ENCODE peak calls at places on chromosomes 7 and 10, in six cellular contexts. One of them, this sample, is unnamed. For H3K27me3 and H3K4me1, the result is how much of the 10 kb centered on the place peaks cover.

GRCh38 chr7:21851445-21852043 is 94.2 kb downstream of the CDCA7L start:
- DNase-seq in CD4-positive, CD25-positive, alpha-beta regulatory T cell: peak
- DNase-seq in tibial nerve: no peak
- DNase-seq in neural progenitor cell: no peak
- DNase-seq in upper lobe of right lung: no peak
- DNase-seq in testis: no peak
- DNase-seq in this sample: no peak

GRCh38 chr7:18849130-18849529 is 268.3 kb downstream of the TWIST1 start:
- DNase-seq in CD4-positive, CD25-positive, alpha-beta regulatory T cell: no peak
- DNase-seq in tibial nerve: no peak
- DNase-seq in neural progenitor cell: no peak
- DNase-seq in upper lobe of right lung: no peak
- DNase-seq in testis: no peak
- DNase-seq in this sample: no peak

GRCh38 chr7:129952164-129952652 is 552 bp downstream of the UBE2H start:
- DNase-seq in CD4-positive, CD25-positive, alpha-beta regulatory T cell: peak
- DNase-seq in tibial nerve: no peak
- DNase-seq in neural progenitor cell: peak
- DNase-seq in upper lobe of right lung: peak
- DNase-seq in testis: peak
- DNase-seq in this sample: no peak

GRCh38 chr7:140475747-140476333 is 3.5 kb downstream of the MKRN1 start:
- DNase-seq in CD4-positive, CD25-positive, alpha-beta regulatory T cell: peak
- DNase-seq in tibial nerve: peak
- DNase-seq in neural progenitor cell: peak
- DNase-seq in upper lobe of right lung: no peak
- DNase-seq in testis: peak
- DNase-seq in this sample: no peak

GRCh38 chr7:106205621-106206222 is 79.1 kb downstream of the NAMPT start:
- DNase-seq in CD4-positive, CD25-positive, alpha-beta regulatory T cell: no peak
- DNase-seq in tibial nerve: no peak
- DNase-seq in neural progenitor cell: no peak
- DNase-seq in upper lobe of right lung: no peak
- DNase-seq in testis: no peak
- DNase-seq in this sample: no peak

GRCh38 chr10:7666253-7667023 is at the start of gene ITIH5:
- DNase-seq in CD4-positive, CD25-positive, alpha-beta regulatory T cell: no peak
- DNase-seq in tibial nerve: no peak
- DNase-seq in neural progenitor cell: peak
- DNase-seq in upper lobe of right lung: no peak
- DNase-seq in testis: no peak
- DNase-seq in this sample: no peak

GRCh38 chr10:32971536-32972091 is 13.6 kb upstream of the ITGB1 start:
- DNase-seq in CD4-positive, CD25-positive, alpha-beta regulatory T cell: peak
- DNase-seq in tibial nerve: no peak
- DNase-seq in neural progenitor cell: no peak
- DNase-seq in upper lobe of right lung: no peak
- DNase-seq in testis: no peak
- DNase-seq in this sample: no peak

GRCh38 chr10:633279-634245 is 55.9 kb downstream of the DIP2C start:
- DNase-seq in CD4-positive, CD25-positive, alpha-beta regulatory T cell: no peak
- DNase-seq in tibial nerve: no peak
- DNase-seq in neural progenitor cell: no peak
- DNase-seq in upper lobe of right lung: peak
- DNase-seq in testis: peak
- DNase-seq in this sample: no peak

GRCh38 chr7:82469207-82469606 is 25.6 kb upstream of the CACNA2D1 start:
- DNase-seq in CD4-positive, CD25-positive, alpha-beta regulatory T cell: no peak
- DNase-seq in tibial nerve: no peak
- DNase-seq in neural progenitor cell: no peak
- DNase-seq in upper lobe of right lung: no peak
- DNase-seq in testis: no peak
- DNase-seq in this sample: no peak

GRCh38 chr10:97154162-97154561 is 31.6 kb downstream of the SLIT1 start:
- DNase-seq in CD4-positive, CD25-positive, alpha-beta regulatory T cell: no peak
- DNase-seq in tibial nerve: no peak
- DNase-seq in neural progenitor cell: no peak
- DNase-seq in upper lobe of right lung: no peak
- DNase-seq in testis: no peak
- DNase-seq in this sample: no peak

GRCh38 chr10:131033166-131034085 is 278.1 kb downstream of the TCERG1L start:
- DNase-seq in CD4-positive, CD25-positive, alpha-beta regulatory T cell: no peak
- DNase-seq in tibial nerve: no peak
- DNase-seq in neural progenitor cell: no peak
- DNase-seq in upper lobe of right lung: no peak
- DNase-seq in testis: no peak
- DNase-seq in this sample: no peak

GRCh38 chr7:102413071-102413470 is 16.9 kb downstream of the PRKRIP1 start:
- DNase-seq in CD4-positive, CD25-positive, alpha-beta regulatory T cell: no peak
- DNase-seq in tibial nerve: no peak
- DNase-seq in neural progenitor cell: no peak
- DNase-seq in upper lobe of right lung: no peak
- DNase-seq in testis: no peak
- DNase-seq in this sample: no peak

GRCh38 chr7:26198781-26199169 is 1.8 kb downstream of the HNRNPA2B1 start:
- DNase-seq in CD4-positive, CD25-positive, alpha-beta regulatory T cell: no peak
- DNase-seq in tibial nerve: no peak
- DNase-seq in neural progenitor cell: no peak
- DNase-seq in upper lobe of right lung: no peak
- DNase-seq in testis: no peak
- DNase-seq in this sample: no peak

GRCh38 chr10:2921956-2922680 is 145.2 kb upstream of the PFKP start:
- DNase-seq in CD4-positive, CD25-positive, alpha-beta regulatory T cell: no peak
- DNase-seq in tibial nerve: no peak
- DNase-seq in neural progenitor cell: no peak
- DNase-seq in upper lobe of right lung: no peak
- DNase-seq in testis: no peak
- DNase-seq in this sample: no peak

GRCh38 chr7:78607099-78607498 is 808.5 kb downstream of the PHTF2 start:
- DNase-seq in CD4-positive, CD25-positive, alpha-beta regulatory T cell: no peak
- DNase-seq in tibial nerve: no peak
- DNase-seq in neural progenitor cell: peak
- DNase-seq in upper lobe of right lung: no peak
- DNase-seq in testis: no peak
- DNase-seq in this sample: no peak

GRCh38 chr10:124389613-124390361 is 28.9 kb downstream of the OAT start:
- DNase-seq in CD4-positive, CD25-positive, alpha-beta regulatory T cell: no peak
- DNase-seq in tibial nerve: no peak
- DNase-seq in neural progenitor cell: no peak
- DNase-seq in upper lobe of right lung: peak
- DNase-seq in testis: no peak
- DNase-seq in this sample: no peak

GRCh38 chr10:1138529-1138928 is 82.3 kb downstream of the WDR37 start:
- DNase-seq in CD4-positive, CD25-positive, alpha-beta regulatory T cell: no peak
- DNase-seq in tibial nerve: no peak
- DNase-seq in neural progenitor cell: no peak
- DNase-seq in upper lobe of right lung: no peak
- DNase-seq in testis: no peak
- DNase-seq in this sample: no peak

GRCh38 chr10:35961501-35961900 is 319.4 kb upstream of the FZD8 start:
- DNase-seq in CD4-positive, CD25-positive, alpha-beta regulatory T cell: no peak
- DNase-seq in tibial nerve: no peak
- DNase-seq in neural progenitor cell: no peak
- DNase-seq in upper lobe of right lung: no peak
- DNase-seq in testis: no peak
- DNase-seq in this sample: no peak

GRCh38 chr7:127598318-127598717 is 4.8 kb downstream of the FSCN3 start:
- DNase-seq in CD4-positive, CD25-positive, alpha-beta regulatory T cell: peak
- DNase-seq in tibial nerve: no peak
- DNase-seq in neural progenitor cell: peak
- DNase-seq in upper lobe of right lung: no peak
- DNase-seq in testis: no peak
- DNase-seq in this sample: no peak

GRCh38 chr7:70143089-70144044 is 545.1 kb downstream of the AUTS2 start:
- DNase-seq in CD4-positive, CD25-positive, alpha-beta regulatory T cell: no peak
- DNase-seq in tibial nerve: no peak
- DNase-seq in neural progenitor cell: no peak
- DNase-seq in upper lobe of right lung: no peak
- DNase-seq in testis: no peak
- DNase-seq in this sample: no peak

GRCh38 chr7:131090866-131091692 is 236.6 kb upstream of the MKLN1 start:
- DNase-seq in CD4-positive, CD25-positive, alpha-beta regulatory T cell: no peak
- DNase-seq in tibial nerve: no peak
- DNase-seq in neural progenitor cell: no peak
- DNase-seq in upper lobe of right lung: no peak
- DNase-seq in testis: no peak
- DNase-seq in this sample: no peak

GRCh38 chr7:146478975-146479492 is 362.4 kb downstream of the CNTNAP2 start:
- DNase-seq in CD4-positive, CD25-positive, alpha-beta regulatory T cell: no peak
- DNase-seq in tibial nerve: no peak
- DNase-seq in neural progenitor cell: no peak
- DNase-seq in upper lobe of right lung: no peak
- DNase-seq in testis: no peak
- DNase-seq in this sample: no peak

GRCh38 chr7:3300221-3300650 is 816 bp upstream of the SDK1 start:
- DNase-seq in CD4-positive, CD25-positive, alpha-beta regulatory T cell: no peak
- DNase-seq in tibial nerve: no peak
- DNase-seq in neural progenitor cell: peak
- DNase-seq in upper lobe of right lung: no peak
- DNase-seq in testis: no peak
- DNase-seq in this sample: no peak

GRCh38 chr7:132919776-132920175 is 162.1 kb downstream of the CHCHD3 start:
- DNase-seq in CD4-positive, CD25-positive, alpha-beta regulatory T cell: no peak
- DNase-seq in tibial nerve: no peak
- DNase-seq in neural progenitor cell: no peak
- DNase-seq in upper lobe of right lung: no peak
- DNase-seq in testis: no peak
- DNase-seq in this sample: no peak

GRCh38 chr7:135799881-135800280 is 51.3 kb upstream of the FAM180A start:
- DNase-seq in CD4-positive, CD25-positive, alpha-beta regulatory T cell: no peak
- DNase-seq in tibial nerve: no peak
- DNase-seq in neural progenitor cell: no peak
- DNase-seq in upper lobe of right lung: no peak
- DNase-seq in testis: no peak
- DNase-seq in this sample: no peak

GRCh38 chr7:4265056-4265455 is 417.0 kb upstream of the FOXK1 start:
- DNase-seq in CD4-positive, CD25-positive, alpha-beta regulatory T cell: no peak
- DNase-seq in tibial nerve: no peak
- DNase-seq in neural progenitor cell: no peak
- DNase-seq in upper lobe of right lung: no peak
- DNase-seq in testis: no peak
- DNase-seq in this sample: no peak

GRCh38 chr10:103540722-103541121 is 47.2 kb downstream of the NEURL1 start:
- DNase-seq in CD4-positive, CD25-positive, alpha-beta regulatory T cell: no peak
- DNase-seq in tibial nerve: no peak
- DNase-seq in neural progenitor cell: no peak
- DNase-seq in upper lobe of right lung: peak
- DNase-seq in testis: peak
- DNase-seq in this sample: no peak

DNA sequence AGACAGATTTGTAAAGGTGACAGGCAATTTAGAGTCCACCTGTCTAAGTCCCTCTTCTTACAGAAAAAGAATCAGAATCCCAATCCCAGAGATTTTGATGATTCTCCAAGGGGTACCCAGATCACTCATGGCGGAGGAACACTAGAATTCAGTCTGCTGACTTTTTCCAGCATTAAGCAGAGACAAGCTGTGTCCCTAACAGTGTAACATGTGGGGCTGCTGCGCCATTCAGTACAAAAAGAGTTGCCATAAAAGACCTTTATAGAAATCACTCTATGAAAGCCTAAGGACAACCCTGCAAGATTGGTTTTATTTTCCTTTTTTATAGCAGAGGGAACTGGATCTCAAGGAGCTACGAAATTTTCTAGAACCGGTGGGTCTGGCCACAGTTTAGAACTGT is 576 bp downstream of the GIMAP7 start:
- DNase-seq in CD4-positive, CD25-positive, alpha-beta regulatory T cell: no peak
- DNase-seq in tibial nerve: no peak
- DNase-seq in neural progenitor cell: no peak
- DNase-seq in upper lobe of right lung: no peak
- DNase-seq in testis: no peak
- DNase-seq in this sample: no peak
- H3K4me3 ChIP-seq in CD4-positive, CD25-positive, alpha-beta regulatory T cell: peak
- H3K4me3 ChIP-seq in tibial nerve: peak
- H3K4me3 ChIP-seq in neural progenitor cell: no peak
- H3K4me3 ChIP-seq in upper lobe of right lung: peak
- H3K4me3 ChIP-seq in testis: peak
- H3K4me3 ChIP-seq in this sample: peak

GRCh38 chr7:153942036-153942435 is 110.2 kb upstream of the DPP6 start:
- DNase-seq in CD4-positive, CD25-positive, alpha-beta regulatory T cell: no peak
- DNase-seq in tibial nerve: no peak
- DNase-seq in neural progenitor cell: no peak
- DNase-seq in upper lobe of right lung: no peak
- DNase-seq in testis: peak
- DNase-seq in this sample: no peak
- H3K27me3 ChIP-seq in CD4-positive, CD25-positive, alpha-beta regulatory T cell: under half
- H3K27me3 ChIP-seq in tibial nerve: under half
- H3K27me3 ChIP-seq in neural progenitor cell: under half
- H3K27me3 ChIP-seq in upper lobe of right lung: under half
- H3K27me3 ChIP-seq in testis: under half
- H3K27me3 ChIP-seq in this sample: under half

GRCh38 chr10:79238606-79239005 is 108.7 kb upstream of the PPIF start:
- DNase-seq in CD4-positive, CD25-positive, alpha-beta regulatory T cell: no peak
- DNase-seq in tibial nerve: no peak
- DNase-seq in neural progenitor cell: no peak
- DNase-seq in upper lobe of right lung: no peak
- DNase-seq in testis: no peak
- DNase-seq in this sample: no peak

GRCh38 chr10:79239930-79240713 is 107.1 kb upstream of the PPIF start:
- DNase-seq in CD4-positive, CD25-positive, alpha-beta regulatory T cell: no peak
- DNase-seq in tibial nerve: no peak
- DNase-seq in neural progenitor cell: peak
- DNase-seq in upper lobe of right lung: no peak
- DNase-seq in testis: no peak
- DNase-seq in this sample: no peak

GRCh38 chr10:79237801-79238520 is 109.3 kb upstream of the PPIF start:
- DNase-seq in CD4-positive, CD25-positive, alpha-beta regulatory T cell: no peak
- DNase-seq in tibial nerve: no peak
- DNase-seq in neural progenitor cell: no peak
- DNase-seq in upper lobe of right lung: no peak
- DNase-seq in testis: no peak
- DNase-seq in this sample: no peak

GRCh38 chr10:79241629-79241989 is 105.7 kb upstream of the PPIF start:
- DNase-seq in CD4-positive, CD25-positive, alpha-beta regulatory T cell: no peak
- DNase-seq in tibial nerve: no peak
- DNase-seq in neural progenitor cell: no peak
- DNase-seq in upper lobe of right lung: no peak
- DNase-seq in testis: no peak
- DNase-seq in this sample: no peak

DNA sequence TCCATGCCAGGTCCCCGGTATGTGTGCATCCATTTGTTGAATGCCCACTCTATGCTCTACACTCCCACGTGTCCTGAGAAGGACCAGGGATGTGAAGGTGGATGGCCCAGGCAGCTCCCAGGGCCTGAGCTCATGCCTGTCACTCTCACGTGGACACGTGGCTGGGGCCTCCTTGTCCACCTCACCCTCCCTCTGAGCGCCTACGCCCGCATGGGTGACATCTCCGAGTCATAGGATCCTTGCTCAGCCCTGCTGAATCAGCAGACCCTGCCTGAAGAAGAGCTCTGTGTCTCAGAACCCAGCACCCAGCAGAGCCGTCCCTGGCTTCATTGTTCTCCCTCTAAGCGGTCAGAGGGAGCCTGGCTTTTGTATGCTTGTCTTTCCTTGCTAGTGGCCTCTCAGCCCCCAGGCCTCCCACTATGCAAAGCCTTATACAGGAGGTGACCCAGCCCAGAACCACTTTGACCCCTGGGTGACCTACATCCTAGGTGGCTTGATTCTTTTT is 107.9 kb upstream of the PPIF start:
- DNase-seq in CD4-positive, CD25-positive, alpha-beta regulatory T cell: no peak
- DNase-seq in tibial nerve: peak
- DNase-seq in neural progenitor cell: peak
- DNase-seq in upper lobe of right lung: peak
- DNase-seq in testis: peak
- DNase-seq in this sample: no peak
- H3K4me1 ChIP-seq in CD4-positive, CD25-positive, alpha-beta regulatory T cell: under half
- H3K4me1 ChIP-seq in tibial nerve: half or more
- H3K4me1 ChIP-seq in neural progenitor cell: half or more
- H3K4me1 ChIP-seq in upper lobe of right lung: half or more
- H3K4me1 ChIP-seq in testis: under half
- H3K4me1 ChIP-seq in this sample: under half

GRCh38 chr10:60964257-60965235 is 20.6 kb upstream of the RHOBTB1 start:
- DNase-seq in CD4-positive, CD25-positive, alpha-beta regulatory T cell: peak
- DNase-seq in tibial nerve: peak
- DNase-seq in neural progenitor cell: peak
- DNase-seq in upper lobe of right lung: no peak
- DNase-seq in testis: peak
- DNase-seq in this sample: peak
- H3K4me3 ChIP-seq in CD4-positive, CD25-positive, alpha-beta regulatory T cell: no peak
- H3K4me3 ChIP-seq in tibial nerve: no peak
- H3K4me3 ChIP-seq in neural progenitor cell: no peak
- H3K4me3 ChIP-seq in upper lobe of right lung: no peak
- H3K4me3 ChIP-seq in testis: no peak
- H3K4me3 ChIP-seq in this sample: no peak

This sample was measured in effector memory CD4-positive, alpha-beta T cell.